ENCODE peak calls at places on chromosomes 7 and 10, in seven cellular contexts. J, C, M, D, V, Z and U are unnamed samples.

GRCh38 chr10:70296406-70296899 is 12.6 kb upstream of the NPFFR1 start:
- DNase-seq in Z (peak; percentile 13), C (peak; percentile 7), V (peak; percentile 89), M (no peak), D (no peak), J (peak; percentile 43), U (peak; percentile 81)

GRCh38 chr7:117479480-117480224 is at the start of gene CFTR:
- DNase-seq in Z (peak; percentile 4), M (no peak), D (no peak), C (peak; percentile 27), J (peak; percentile 65), V (no peak), U (peak; percentile 40)

GRCh38 chr10:52121688-52122087 is 192.4 kb upstream of the DKK1 start:
- DNase-seq in C (no peak), D (no peak), V (peak; percentile 33), Z (peak; percentile 74), M (no peak), J (no peak), U (no peak)

GRCh38 chr10:7417103-7417623 is 6.3 kb upstream of the SFMBT2 start:
- DNase-seq in C (peak; percentile 25), M (no peak), Z (peak; percentile 40), D (no peak), V (peak; percentile 64), J (no peak), U (peak; percentile 54)

GRCh38 chr10:110480387-110480786 is 17.3 kb upstream of the DUSP5 start:
- DNase-seq in C (no peak), Z (no peak), J (no peak), V (no peak), D (no peak), M (no peak), U (no peak)

GRCh38 chr7:128703605-128704004 is 31.5 kb downstream of the GARIN1A start:
- DNase-seq in J (no peak), V (peak; percentile 38), C (peak; percentile 57), Z (no peak), D (no peak), M (no peak), U (peak; percentile 20)

GRCh38 chr7:65251851-65252620 is 121.6 kb upstream of the ZNF92 start:
- DNase-seq in J (peak; percentile 97), V (peak; percentile 19), C (peak; percentile 97), Z (peak; percentile 62), D (peak; percentile 93), M (peak; percentile 80), U (peak; percentile 57)

GRCh38 chr7:2791390-2791789 is 52.7 kb downstream of the GNA12 start:
- DNase-seq in D (no peak), M (no peak), J (no peak), C (no peak), V (no peak), Z (no peak), U (no peak)

GRCh38 chr7:139598642-139599041 is 75.2 kb downstream of the CLEC2L start:
- DNase-seq in V (no peak), J (no peak), M (no peak), Z (no peak), C (no peak), D (no peak), U (no peak)

GRCh38 chr10:80204193-80204714 is 1.1 kb downstream of the ANXA11 start:
- DNase-seq in M (no peak), Z (peak; percentile 46), C (peak; percentile 82), V (no peak), J (no peak), D (no peak), U (peak; percentile 46)

GRCh38 chr10:73965890-73966768 is 31.8 kb upstream of the VCL start:
- DNase-seq in V (peak; percentile 99), M (peak; percentile 91), Z (peak; percentile 92), J (peak; percentile 98), C (peak; percentile 100), D (peak; percentile 96), U (peak; percentile 100)

GRCh38 chr7:6615853-6616555 is 594 bp downstream of the ZNF853 start:
- DNase-seq in J (peak; percentile 77), D (no peak), M (no peak), Z (no peak), C (peak; percentile 70), V (no peak), U (no peak)

GRCh38 chr10:132164801-132165278 is 21.9 kb upstream of the DPYSL4 start:
- DNase-seq in J (peak; percentile 69), M (no peak), V (no peak), D (no peak), C (no peak), Z (no peak), U (no peak)

GRCh38 chr7:137297551-137298463 is 45.7 kb downstream of the PTN start:
- DNase-seq in J (no peak), M (no peak), V (no peak), Z (no peak), C (peak; percentile 50), D (no peak), U (no peak)

GRCh38 chr7:36149694-36150452 is 3.2 kb upstream of the EEPD1 start:
- DNase-seq in M (no peak), C (no peak), Z (no peak), D (no peak), J (no peak), V (no peak), U (no peak)

GRCh38 chr10:24920907-24921881 is 31.2 kb downstream of the PRTFDC1 start:
- DNase-seq in J (peak; percentile 31), Z (peak; percentile 39), C (peak; percentile 88), D (no peak), V (peak; percentile 99), M (no peak), U (peak; percentile 96)

GRCh38 chr7:93314449-93314848 is 82.3 kb downstream of the VPS50 start:
- DNase-seq in D (no peak), Z (no peak), V (no peak), M (no peak), C (no peak), J (no peak), U (no peak)

GRCh38 chr10:89019589-89020327 is 29.2 kb downstream of the FAS start:
- DNase-seq in V (no peak), J (no peak), Z (no peak), M (no peak), C (no peak), D (no peak), U (no peak)

GRCh38 chr10:49171326-49172140 is 16.7 kb downstream of the TMEM273 start:
- DNase-seq in C (no peak), Z (no peak), V (no peak), D (no peak), M (no peak), J (no peak), U (no peak)

DNA sequence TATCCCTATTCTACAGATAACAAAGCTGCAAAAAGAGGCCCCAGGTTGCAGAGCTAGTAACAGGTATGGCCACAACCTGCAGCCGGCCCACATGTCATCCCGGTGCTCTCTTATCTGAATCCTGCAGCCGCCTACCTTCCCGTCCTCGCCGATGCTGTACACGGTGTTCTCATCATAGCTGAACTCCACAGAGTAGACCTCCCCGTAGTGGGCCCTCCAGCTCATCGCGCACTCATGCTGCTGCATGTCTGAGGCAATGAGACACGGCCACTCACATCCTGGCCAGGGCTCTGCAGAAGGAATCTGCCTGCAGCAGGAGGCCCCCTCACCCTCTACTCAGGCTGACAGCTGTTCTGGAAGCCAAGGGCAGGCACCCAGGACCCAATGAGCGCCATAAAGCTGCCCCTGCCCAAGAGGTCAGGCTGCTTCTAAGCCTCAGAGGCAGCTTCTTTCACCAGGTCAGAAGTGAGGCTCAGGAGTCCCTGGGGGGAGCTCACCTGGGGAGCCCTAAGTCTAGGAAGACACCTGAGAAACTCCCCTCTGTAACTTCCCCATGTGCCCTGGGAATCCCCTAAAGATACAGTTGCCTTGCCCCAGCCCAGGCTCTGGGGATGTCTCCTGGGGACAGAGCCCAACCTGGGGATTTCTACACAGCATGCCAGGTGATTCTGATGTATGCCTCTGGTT is 17.9 kb upstream of the CYREN start:
- DNase-seq in J (no peak), Z (no peak), M (no peak), D (no peak), V (no peak), C (no peak), U (no peak)
- H3K79me1 ChIP-seq in J (no peaks in the 10 kb centered on the region), Z (no peaks in the 10 kb centered on the region), M (no peaks in the 10 kb centered on the region), D (no peaks in the 10 kb centered on the region), V (no peaks in the 10 kb centered on the region), C (no peaks in the 10 kb centered on the region), U (peaks cover 48% of the 10 kb centered on the region)

DNA sequence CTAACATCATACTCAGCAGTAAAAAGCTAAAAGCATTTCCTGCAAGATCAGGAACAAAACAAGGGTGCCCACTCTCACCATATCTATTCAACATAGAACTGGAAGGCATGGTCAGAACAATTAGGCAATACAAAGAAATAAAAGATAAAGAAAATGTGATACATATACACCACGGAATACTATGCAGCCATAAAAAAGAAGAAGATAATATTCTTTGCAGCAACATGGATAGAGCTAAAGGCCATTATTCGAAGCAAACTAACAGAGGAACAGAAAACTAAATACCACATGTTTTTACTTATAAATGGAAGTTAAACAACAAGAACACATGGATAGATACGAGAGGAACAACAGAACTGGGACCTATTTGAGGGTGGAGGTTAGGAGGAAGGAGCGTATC is 652.7 kb downstream of the GRID1 start:
- DNase-seq in V (no peak), C (no peak), Z (no peak), J (no peak), M (no peak), D (no peak), U (no peak)
- H3K79me1 ChIP-seq in V (no peaks in the 10 kb centered on the region), C (no peaks in the 10 kb centered on the region), Z (no peaks in the 10 kb centered on the region), J (no peaks in the 10 kb centered on the region), M (no peaks in the 10 kb centered on the region), D (no peaks in the 10 kb centered on the region), U (no peaks in the 10 kb centered on the region)

GRCh38 chr10:103184615-103185014 is 8.5 kb downstream of the NT5C2 start:
- DNase-seq in C (no peak), D (no peak), V (no peak), J (no peak), M (no peak), Z (no peak), U (no peak)

GRCh38 chr10:103186128-103186527 is 6.9 kb downstream of the NT5C2 start:
- DNase-seq in M (no peak), C (no peak), D (no peak), V (no peak), Z (no peak), J (no peak), U (peak; percentile 52)

GRCh38 chr10:103177123-103177522 is 15.9 kb downstream of the NT5C2 start:
- DNase-seq in C (no peak), D (no peak), M (no peak), Z (no peak), J (no peak), V (no peak), U (no peak)

GRCh38 chr10:103180491-103180890 is 12.6 kb downstream of the NT5C2 start:
- DNase-seq in M (no peak), D (no peak), Z (no peak), V (no peak), C (no peak), J (no peak), U (no peak)

DNA sequence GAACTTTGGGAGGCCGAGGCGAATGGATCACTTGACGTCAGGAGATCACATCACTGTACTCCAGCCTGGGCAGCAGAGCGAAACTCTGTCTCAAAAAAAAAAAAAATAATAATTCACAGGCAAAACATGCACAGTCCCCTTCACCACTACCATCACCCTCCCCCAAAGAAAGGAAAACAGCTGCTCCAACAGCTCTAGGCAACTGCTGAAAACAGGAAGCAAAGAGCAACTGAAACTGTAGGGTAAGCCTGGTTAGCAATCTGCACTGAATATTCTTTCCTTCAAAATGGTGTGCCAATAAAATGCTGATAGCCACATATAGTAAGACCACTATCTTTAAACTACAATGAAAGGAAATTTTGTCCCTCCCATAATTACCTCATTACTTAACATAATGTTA is 11.8 kb downstream of the NT5C2 start:
- DNase-seq in J (no peak), Z (no peak), M (no peak), C (no peak), V (no peak), D (no peak), U (no peak)
- H3K79me1 ChIP-seq in J (peaks cover 6% of the 10 kb centered on the region), Z (no peaks in the 10 kb centered on the region), M (no peaks in the 10 kb centered on the region), C (peaks cover 6% of the 10 kb centered on the region), V (peaks cover 14% of the 10 kb centered on the region), D (no peaks in the 10 kb centered on the region), U (peaks cover 9% of the 10 kb centered on the region)

GRCh38 chr10:20114179-20114578 is 297.9 kb downstream of the PLXDC2 start:
- DNase-seq in V (no peak), M (no peak), Z (no peak), C (no peak), J (no peak), D (no peak), U (no peak)
- H3K79me1 ChIP-seq in V (no peaks in the 10 kb centered on the region), M (no peaks in the 10 kb centered on the region), Z (no peaks in the 10 kb centered on the region), C (no peaks in the 10 kb centered on the region), J (no peaks in the 10 kb centered on the region), D (no peaks in the 10 kb centered on the region), U (no peaks in the 10 kb centered on the region)